ENCODE peak calls at places on chromosome X, in eight cellular contexts. One of them, this sample, is unnamed.

GRCh38 chrX:34656842-34657780 is at the start of gene TMEM47:
- DNase-seq in MCF 10A: peak; percentile 73
- DNase-seq in mesothelial cell of epicardium: peak; percentile 83
- DNase-seq in cardiac muscle cell: peak; percentile 96
- DNase-seq in GM13977: peak; percentile 24
- DNase-seq in fibroblast of mammary gland: peak; percentile 58
- DNase-seq in AG04449: no peak
- DNase-seq in astrocyte of the cerebellum: no peak
- DNase-seq in this sample: no peak

GRCh38 chrX:22629105-22629725 is 356.5 kb downstream of the CBLL2 start:
- DNase-seq in MCF 10A: peak; percentile 12
- DNase-seq in mesothelial cell of epicardium: no peak
- DNase-seq in cardiac muscle cell: no peak
- DNase-seq in GM13977: no peak
- DNase-seq in fibroblast of mammary gland: peak; percentile 77
- DNase-seq in AG04449: no peak
- DNase-seq in astrocyte of the cerebellum: peak; percentile 36
- DNase-seq in this sample: no peak

GRCh38 chrX:68443155-68443868 is 10.0 kb upstream of the OPHN1 start:
- DNase-seq in MCF 10A: no peak
- DNase-seq in mesothelial cell of epicardium: no peak
- DNase-seq in cardiac muscle cell: no peak
- DNase-seq in GM13977: no peak
- DNase-seq in fibroblast of mammary gland: no peak
- DNase-seq in AG04449: no peak
- DNase-seq in astrocyte of the cerebellum: no peak
- DNase-seq in this sample: no peak

GRCh38 chrX:39331062-39331704 is 529.9 kb downstream of the MID1IP1 start:
- DNase-seq in MCF 10A: no peak
- DNase-seq in mesothelial cell of epicardium: no peak
- DNase-seq in cardiac muscle cell: no peak
- DNase-seq in GM13977: no peak
- DNase-seq in fibroblast of mammary gland: no peak
- DNase-seq in AG04449: no peak
- DNase-seq in astrocyte of the cerebellum: no peak
- DNase-seq in this sample: no peak

GRCh38 chrX:150566734-150567182 is 1.7 kb upstream of the MTM1 start:
- DNase-seq in MCF 10A: no peak
- DNase-seq in mesothelial cell of epicardium: no peak
- DNase-seq in cardiac muscle cell: no peak
- DNase-seq in GM13977: no peak
- DNase-seq in fibroblast of mammary gland: no peak
- DNase-seq in AG04449: no peak
- DNase-seq in astrocyte of the cerebellum: no peak
- DNase-seq in this sample: no peak

GRCh38 chrX:10828640-10829039 is 208.3 kb upstream of the MID1 start:
- DNase-seq in MCF 10A: no peak
- DNase-seq in mesothelial cell of epicardium: no peak
- DNase-seq in cardiac muscle cell: no peak
- DNase-seq in GM13977: no peak
- DNase-seq in fibroblast of mammary gland: no peak
- DNase-seq in AG04449: no peak
- DNase-seq in astrocyte of the cerebellum: no peak
- DNase-seq in this sample: no peak

GRCh38 chrX:144335402-144335801 is 451.5 kb downstream of the UBE2NL start:
- DNase-seq in MCF 10A: peak; percentile 25
- DNase-seq in mesothelial cell of epicardium: no peak
- DNase-seq in cardiac muscle cell: peak; percentile 1
- DNase-seq in GM13977: no peak
- DNase-seq in fibroblast of mammary gland: no peak
- DNase-seq in AG04449: no peak
- DNase-seq in astrocyte of the cerebellum: no peak
- DNase-seq in this sample: no peak

GRCh38 chrX:71253253-71254091 is 468 bp downstream of the ZMYM3 start:
- DNase-seq in MCF 10A: peak; percentile 20
- DNase-seq in mesothelial cell of epicardium: peak; percentile 71
- DNase-seq in cardiac muscle cell: peak; percentile 60
- DNase-seq in GM13977: peak; percentile 56
- DNase-seq in fibroblast of mammary gland: peak; percentile 24
- DNase-seq in AG04449: no peak
- DNase-seq in astrocyte of the cerebellum: no peak
- DNase-seq in this sample: no peak

GRCh38 chrX:103830848-103831247 is 1.2 kb downstream of the RAB9B start:
- DNase-seq in MCF 10A: no peak
- DNase-seq in mesothelial cell of epicardium: no peak
- DNase-seq in cardiac muscle cell: no peak
- DNase-seq in GM13977: no peak
- DNase-seq in fibroblast of mammary gland: no peak
- DNase-seq in AG04449: no peak
- DNase-seq in astrocyte of the cerebellum: no peak
- DNase-seq in this sample: no peak

GRCh38 chrX:30275498-30275897 is 28.6 kb downstream of the MAGEB1 start:
- DNase-seq in MCF 10A: peak; percentile 49
- DNase-seq in mesothelial cell of epicardium: no peak
- DNase-seq in cardiac muscle cell: peak; percentile 19
- DNase-seq in GM13977: no peak
- DNase-seq in fibroblast of mammary gland: peak; percentile 54
- DNase-seq in AG04449: no peak
- DNase-seq in astrocyte of the cerebellum: no peak
- DNase-seq in this sample: no peak

GRCh38 chrX:77505227-77505626 is 58.0 kb downstream of the FGF16 start:
- DNase-seq in MCF 10A: peak; percentile 42
- DNase-seq in mesothelial cell of epicardium: no peak
- DNase-seq in cardiac muscle cell: no peak
- DNase-seq in GM13977: no peak
- DNase-seq in fibroblast of mammary gland: peak; percentile 53
- DNase-seq in AG04449: peak; percentile 9
- DNase-seq in astrocyte of the cerebellum: peak; percentile 5
- DNase-seq in this sample: no peak

GRCh38 chrX:136086521-136086920 is 60.8 kb upstream of the FHL1 start:
- DNase-seq in MCF 10A: peak; percentile 16
- DNase-seq in mesothelial cell of epicardium: no peak
- DNase-seq in cardiac muscle cell: no peak
- DNase-seq in GM13977: no peak
- DNase-seq in fibroblast of mammary gland: peak; percentile 37
- DNase-seq in AG04449: no peak
- DNase-seq in astrocyte of the cerebellum: peak; percentile 24
- DNase-seq in this sample: no peak

GRCh38 chrX:39263946-39264483 is 462.8 kb downstream of the MID1IP1 start:
- DNase-seq in MCF 10A: no peak
- DNase-seq in mesothelial cell of epicardium: no peak
- DNase-seq in cardiac muscle cell: no peak
- DNase-seq in GM13977: no peak
- DNase-seq in fibroblast of mammary gland: no peak
- DNase-seq in AG04449: no peak
- DNase-seq in astrocyte of the cerebellum: no peak
- DNase-seq in this sample: no peak

GRCh38 chrX:78514852-78515251 is 144.3 kb downstream of the RTL3 start:
- DNase-seq in MCF 10A: peak; percentile 13
- DNase-seq in mesothelial cell of epicardium: no peak
- DNase-seq in cardiac muscle cell: peak; percentile 56
- DNase-seq in GM13977: no peak
- DNase-seq in fibroblast of mammary gland: peak; percentile 3
- DNase-seq in AG04449: no peak
- DNase-seq in astrocyte of the cerebellum: no peak
- DNase-seq in this sample: no peak

GRCh38 chrX:9338986-9339385 is 125.9 kb upstream of the TBL1X start:
- DNase-seq in MCF 10A: no peak
- DNase-seq in mesothelial cell of epicardium: no peak
- DNase-seq in cardiac muscle cell: no peak
- DNase-seq in GM13977: no peak
- DNase-seq in fibroblast of mammary gland: no peak
- DNase-seq in AG04449: no peak
- DNase-seq in astrocyte of the cerebellum: no peak
- DNase-seq in this sample: no peak

GRCh38 chrX:71650333-71650969 is 16.9 kb upstream of the LOC101059915 start:
- DNase-seq in MCF 10A: no peak
- DNase-seq in mesothelial cell of epicardium: no peak
- DNase-seq in cardiac muscle cell: peak; percentile 41
- DNase-seq in GM13977: no peak
- DNase-seq in fibroblast of mammary gland: no peak
- DNase-seq in AG04449: no peak
- DNase-seq in astrocyte of the cerebellum: no peak
- DNase-seq in this sample: peak; percentile 62

GRCh38 chrX:17187301-17187836 is 187.6 kb upstream of the NHS start:
- DNase-seq in MCF 10A: no peak
- DNase-seq in mesothelial cell of epicardium: peak; percentile 39
- DNase-seq in cardiac muscle cell: peak; percentile 11
- DNase-seq in GM13977: no peak
- DNase-seq in fibroblast of mammary gland: no peak
- DNase-seq in AG04449: no peak
- DNase-seq in astrocyte of the cerebellum: no peak
- DNase-seq in this sample: no peak

GRCh38 chrX:119669424-119670037 is 23.4 kb downstream of the SEPTIN6 start:
- DNase-seq in MCF 10A: no peak
- DNase-seq in mesothelial cell of epicardium: no peak
- DNase-seq in cardiac muscle cell: peak; percentile 29
- DNase-seq in GM13977: no peak
- DNase-seq in fibroblast of mammary gland: peak; percentile 71
- DNase-seq in AG04449: no peak
- DNase-seq in astrocyte of the cerebellum: no peak
- DNase-seq in this sample: no peak

GRCh38 chrX:77087529-77088169 is 359.5 kb upstream of the FGF16 start:
- DNase-seq in MCF 10A: peak; percentile 39
- DNase-seq in mesothelial cell of epicardium: no peak
- DNase-seq in cardiac muscle cell: no peak
- DNase-seq in GM13977: no peak
- DNase-seq in fibroblast of mammary gland: peak; percentile 7
- DNase-seq in AG04449: no peak
- DNase-seq in astrocyte of the cerebellum: peak; percentile 43
- DNase-seq in this sample: no peak

GRCh38 chrX:32673193-32673592 is 538.2 kb downstream of the DMD start:
- DNase-seq in MCF 10A: peak; percentile 28
- DNase-seq in mesothelial cell of epicardium: no peak
- DNase-seq in cardiac muscle cell: peak; percentile 17
- DNase-seq in GM13977: peak; percentile 6
- DNase-seq in fibroblast of mammary gland: peak; percentile 1
- DNase-seq in AG04449: no peak
- DNase-seq in astrocyte of the cerebellum: no peak
- DNase-seq in this sample: no peak

GRCh38 chrX:15451913-15452312 is 41.2 kb downstream of the PIR start:
- DNase-seq in MCF 10A: peak; percentile 23
- DNase-seq in mesothelial cell of epicardium: no peak
- DNase-seq in cardiac muscle cell: no peak
- DNase-seq in GM13977: no peak
- DNase-seq in fibroblast of mammary gland: peak; percentile 67
- DNase-seq in AG04449: no peak
- DNase-seq in astrocyte of the cerebellum: no peak
- DNase-seq in this sample: no peak

GRCh38 chrX:130575831-130576404 is 174.1 kb downstream of the RBMX2 start:
- DNase-seq in MCF 10A: peak; percentile 58
- DNase-seq in mesothelial cell of epicardium: no peak
- DNase-seq in cardiac muscle cell: peak; percentile 68
- DNase-seq in GM13977: peak; percentile 50
- DNase-seq in fibroblast of mammary gland: peak; percentile 40
- DNase-seq in AG04449: no peak
- DNase-seq in astrocyte of the cerebellum: peak; percentile 6
- DNase-seq in this sample: no peak

GRCh38 chrX:13764765-13765164 is 30.2 kb downstream of the OFD1 start:
- DNase-seq in MCF 10A: peak; percentile 17
- DNase-seq in mesothelial cell of epicardium: no peak
- DNase-seq in cardiac muscle cell: peak; percentile 51
- DNase-seq in GM13977: no peak
- DNase-seq in fibroblast of mammary gland: peak; percentile 36
- DNase-seq in AG04449: no peak
- DNase-seq in astrocyte of the cerebellum: no peak
- DNase-seq in this sample: no peak
- TF ChIP-seq CTCF in MCF 10A: no peak
- TF ChIP-seq CTCF in mesothelial cell of epicardium: no peak
- TF ChIP-seq CTCF in cardiac muscle cell: peak; percentile 27
- TF ChIP-seq CTCF in GM13977: no peak
- TF ChIP-seq CTCF in fibroblast of mammary gland: peak; percentile 3
- TF ChIP-seq CTCF in AG04449: no peak
- TF ChIP-seq CTCF in astrocyte of the cerebellum: peak; percentile 51
- TF ChIP-seq CTCF in this sample: no peak

GRCh38 chrX:134683351-134683750 is 25.1 kb upstream of the PLAC1 start:
- DNase-seq in MCF 10A: no peak
- DNase-seq in mesothelial cell of epicardium: no peak
- DNase-seq in cardiac muscle cell: no peak
- DNase-seq in GM13977: no peak
- DNase-seq in fibroblast of mammary gland: no peak
- DNase-seq in AG04449: no peak
- DNase-seq in astrocyte of the cerebellum: no peak
- DNase-seq in this sample: no peak
- TF ChIP-seq CTCF in MCF 10A: no peak
- TF ChIP-seq CTCF in mesothelial cell of epicardium: no peak
- TF ChIP-seq CTCF in cardiac muscle cell: no peak
- TF ChIP-seq CTCF in GM13977: no peak
- TF ChIP-seq CTCF in fibroblast of mammary gland: no peak
- TF ChIP-seq CTCF in AG04449: no peak
- TF ChIP-seq CTCF in astrocyte of the cerebellum: no peak
- TF ChIP-seq CTCF in this sample: no peak

DNA sequence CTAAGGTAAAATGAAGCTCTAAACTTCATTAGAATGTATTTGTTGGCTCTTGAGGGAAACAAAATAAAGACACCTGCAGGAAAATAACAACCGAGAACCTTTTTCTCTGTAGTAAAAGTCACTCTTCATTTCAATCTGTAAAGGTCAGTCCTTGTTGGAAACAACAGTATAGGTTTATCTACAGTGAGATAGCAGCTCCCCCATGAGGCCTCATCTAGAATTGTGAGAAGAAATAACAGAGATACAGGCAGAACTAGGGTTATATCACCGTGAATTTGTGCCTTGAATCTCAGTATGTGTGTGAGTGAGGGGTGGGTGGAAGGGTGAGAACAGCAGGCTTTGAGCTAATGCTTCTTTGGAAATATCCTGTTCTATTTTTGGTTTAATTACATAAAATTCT is 107.8 kb upstream of the FMR1 start:
- DNase-seq in MCF 10A: peak; percentile 54
- DNase-seq in mesothelial cell of epicardium: no peak
- DNase-seq in cardiac muscle cell: peak; percentile 34
- DNase-seq in GM13977: peak; percentile 20
- DNase-seq in fibroblast of mammary gland: peak; percentile 2
- DNase-seq in AG04449: no peak
- DNase-seq in astrocyte of the cerebellum: no peak
- DNase-seq in this sample: no peak
- TF ChIP-seq CTCF in MCF 10A: peak; percentile 39
- TF ChIP-seq CTCF in mesothelial cell of epicardium: no peak
- TF ChIP-seq CTCF in cardiac muscle cell: no peak
- TF ChIP-seq CTCF in GM13977: peak; percentile 61
- TF ChIP-seq CTCF in fibroblast of mammary gland: peak; percentile 25
- TF ChIP-seq CTCF in AG04449: no peak
- TF ChIP-seq CTCF in astrocyte of the cerebellum: peak; percentile 13
- TF ChIP-seq CTCF in this sample: no peak

DNA sequence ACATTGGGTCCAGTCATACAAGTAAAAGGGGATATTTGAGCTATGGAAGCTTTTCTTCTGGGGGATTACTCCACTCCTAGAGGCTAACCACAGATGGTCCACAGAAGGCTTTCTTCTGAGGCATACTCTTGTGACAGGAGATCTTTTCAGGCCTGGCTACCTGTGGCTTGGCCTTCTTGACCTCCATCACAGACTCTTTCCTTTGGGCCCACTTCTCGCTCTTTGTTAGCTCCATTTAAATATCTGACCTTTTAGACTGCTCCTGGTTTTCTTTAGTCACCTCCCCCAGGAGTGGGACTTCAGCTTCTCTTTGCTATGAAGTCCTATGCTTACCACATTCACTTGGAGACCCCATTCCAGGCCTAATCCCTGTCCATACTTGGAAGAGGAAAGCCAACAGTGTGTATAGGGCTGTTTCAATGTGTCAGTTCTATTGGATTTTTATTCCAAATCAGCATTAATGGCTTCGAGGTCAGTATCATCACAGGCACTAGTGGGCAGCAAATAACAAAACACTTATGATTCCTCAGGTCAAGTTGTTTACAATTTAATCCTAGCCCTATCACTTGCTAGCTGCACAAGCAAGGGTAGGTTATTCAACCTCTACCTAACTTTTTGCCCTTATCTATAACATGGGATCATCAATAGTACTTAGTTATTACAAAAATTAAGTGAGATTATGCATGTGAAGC is 26.3 kb downstream of the GPC3 start:
- DNase-seq in MCF 10A: peak; percentile 4
- DNase-seq in mesothelial cell of epicardium: no peak
- DNase-seq in cardiac muscle cell: no peak
- DNase-seq in GM13977: no peak
- DNase-seq in fibroblast of mammary gland: peak; percentile 14
- DNase-seq in AG04449: no peak
- DNase-seq in astrocyte of the cerebellum: no peak
- DNase-seq in this sample: no peak
- TF ChIP-seq CTCF in MCF 10A: no peak
- TF ChIP-seq CTCF in mesothelial cell of epicardium: no peak
- TF ChIP-seq CTCF in cardiac muscle cell: peak; percentile 35
- TF ChIP-seq CTCF in GM13977: no peak
- TF ChIP-seq CTCF in fibroblast of mammary gland: peak; percentile 30
- TF ChIP-seq CTCF in AG04449: no peak
- TF ChIP-seq CTCF in astrocyte of the cerebellum: no peak
- TF ChIP-seq CTCF in this sample: no peak

This sample was measured in CD8-positive, alpha-beta T cell.